ENCODE peak calls at places on chromosomes 5 and 9, in eight cellular contexts. One of them, this sample, is unnamed.

GRCh38 chr5:88544616-88545150 is 276.0 kb upstream of the TMEM161B start:
- DNase-seq in heart right ventricle: no peak
- DNase-seq in amygdala: no peak
- DNase-seq in activated T-helper 2 cell treated with anti-CD3 and anti-CD28 coated beads, Interferon-gamma antibody, Interleukin-2, Interleukin-4, amounts not matched to agents 10 μg/mL and 5 μg/mL and 100 μg/mL, durations not matched to agents 14 hours and 24 hours and 36 hours: no peak
- DNase-seq in SJSA1: no peak
- DNase-seq in activated T-helper 1 cell treated with anti-CD3 and anti-CD28 coated beads, Interleukin-12 subunit alpha, Interleukin-12 subunit beta, Interleukin-2, Interleukin-4 antibody, amounts not matched to agents 30 ng/mL and 10 ng/mL and 1 ng/mL, durations not matched to agents 14 hours and 24 hours and 36 hours: no peak
- DNase-seq in left ventricle myocardium superior: no peak
- DNase-seq in HCEC 1CT: no peak
- DNase-seq in this sample: no peak

GRCh38 chr9:132878695-132879064 is at the start of gene SPACA9:
- DNase-seq in heart right ventricle: peak
- DNase-seq in amygdala: peak
- DNase-seq in activated T-helper 2 cell treated with anti-CD3 and anti-CD28 coated beads, Interferon-gamma antibody, Interleukin-2, Interleukin-4, amounts not matched to agents 10 μg/mL and 5 μg/mL and 100 μg/mL, durations not matched to agents 14 hours and 24 hours and 36 hours: peak
- DNase-seq in SJSA1: peak
- DNase-seq in activated T-helper 1 cell treated with anti-CD3 and anti-CD28 coated beads, Interleukin-12 subunit alpha, Interleukin-12 subunit beta, Interleukin-2, Interleukin-4 antibody, amounts not matched to agents 30 ng/mL and 10 ng/mL and 1 ng/mL, durations not matched to agents 14 hours and 24 hours and 36 hours: no peak
- DNase-seq in left ventricle myocardium superior: peak
- DNase-seq in HCEC 1CT: peak
- DNase-seq in this sample: peak

GRCh38 chr9:37916471-37917314 is 12.8 kb upstream of the SLC25A51 start:
- DNase-seq in heart right ventricle: no peak
- DNase-seq in amygdala: peak
- DNase-seq in activated T-helper 2 cell treated with anti-CD3 and anti-CD28 coated beads, Interferon-gamma antibody, Interleukin-2, Interleukin-4, amounts not matched to agents 10 μg/mL and 5 μg/mL and 100 μg/mL, durations not matched to agents 14 hours and 24 hours and 36 hours: no peak
- DNase-seq in SJSA1: no peak
- DNase-seq in activated T-helper 1 cell treated with anti-CD3 and anti-CD28 coated beads, Interleukin-12 subunit alpha, Interleukin-12 subunit beta, Interleukin-2, Interleukin-4 antibody, amounts not matched to agents 30 ng/mL and 10 ng/mL and 1 ng/mL, durations not matched to agents 14 hours and 24 hours and 36 hours: no peak
- DNase-seq in left ventricle myocardium superior: no peak
- DNase-seq in HCEC 1CT: no peak
- DNase-seq in this sample: no peak

GRCh38 chr5:127313847-127314473 is 23.4 kb downstream of the MEGF10 start:
- DNase-seq in heart right ventricle: peak
- DNase-seq in amygdala: no peak
- DNase-seq in activated T-helper 2 cell treated with anti-CD3 and anti-CD28 coated beads, Interferon-gamma antibody, Interleukin-2, Interleukin-4, amounts not matched to agents 10 μg/mL and 5 μg/mL and 100 μg/mL, durations not matched to agents 14 hours and 24 hours and 36 hours: peak
- DNase-seq in SJSA1: peak
- DNase-seq in activated T-helper 1 cell treated with anti-CD3 and anti-CD28 coated beads, Interleukin-12 subunit alpha, Interleukin-12 subunit beta, Interleukin-2, Interleukin-4 antibody, amounts not matched to agents 30 ng/mL and 10 ng/mL and 1 ng/mL, durations not matched to agents 14 hours and 24 hours and 36 hours: peak
- DNase-seq in left ventricle myocardium superior: peak
- DNase-seq in HCEC 1CT: peak
- DNase-seq in this sample: peak

GRCh38 chr5:76104027-76104426 is 20.8 kb downstream of the SV2C start:
- DNase-seq in heart right ventricle: no peak
- DNase-seq in amygdala: no peak
- DNase-seq in activated T-helper 2 cell treated with anti-CD3 and anti-CD28 coated beads, Interferon-gamma antibody, Interleukin-2, Interleukin-4, amounts not matched to agents 10 μg/mL and 5 μg/mL and 100 μg/mL, durations not matched to agents 14 hours and 24 hours and 36 hours: no peak
- DNase-seq in SJSA1: no peak
- DNase-seq in activated T-helper 1 cell treated with anti-CD3 and anti-CD28 coated beads, Interleukin-12 subunit alpha, Interleukin-12 subunit beta, Interleukin-2, Interleukin-4 antibody, amounts not matched to agents 30 ng/mL and 10 ng/mL and 1 ng/mL, durations not matched to agents 14 hours and 24 hours and 36 hours: no peak
- DNase-seq in left ventricle myocardium superior: peak
- DNase-seq in HCEC 1CT: peak
- DNase-seq in this sample: no peak

GRCh38 chr5:54904425-54904824 is 81.0 kb downstream of the ESM1 start:
- DNase-seq in heart right ventricle: no peak
- DNase-seq in amygdala: no peak
- DNase-seq in activated T-helper 2 cell treated with anti-CD3 and anti-CD28 coated beads, Interferon-gamma antibody, Interleukin-2, Interleukin-4, amounts not matched to agents 10 μg/mL and 5 μg/mL and 100 μg/mL, durations not matched to agents 14 hours and 24 hours and 36 hours: no peak
- DNase-seq in SJSA1: no peak
- DNase-seq in activated T-helper 1 cell treated with anti-CD3 and anti-CD28 coated beads, Interleukin-12 subunit alpha, Interleukin-12 subunit beta, Interleukin-2, Interleukin-4 antibody, amounts not matched to agents 30 ng/mL and 10 ng/mL and 1 ng/mL, durations not matched to agents 14 hours and 24 hours and 36 hours: no peak
- DNase-seq in left ventricle myocardium superior: no peak
- DNase-seq in HCEC 1CT: peak
- DNase-seq in this sample: no peak

GRCh38 chr5:71482132-71482531 is 26.7 kb downstream of the BDP1 start:
- DNase-seq in heart right ventricle: peak
- DNase-seq in amygdala: no peak
- DNase-seq in activated T-helper 2 cell treated with anti-CD3 and anti-CD28 coated beads, Interferon-gamma antibody, Interleukin-2, Interleukin-4, amounts not matched to agents 10 μg/mL and 5 μg/mL and 100 μg/mL, durations not matched to agents 14 hours and 24 hours and 36 hours: no peak
- DNase-seq in SJSA1: no peak
- DNase-seq in activated T-helper 1 cell treated with anti-CD3 and anti-CD28 coated beads, Interleukin-12 subunit alpha, Interleukin-12 subunit beta, Interleukin-2, Interleukin-4 antibody, amounts not matched to agents 30 ng/mL and 10 ng/mL and 1 ng/mL, durations not matched to agents 14 hours and 24 hours and 36 hours: no peak
- DNase-seq in left ventricle myocardium superior: no peak
- DNase-seq in HCEC 1CT: peak
- DNase-seq in this sample: no peak

GRCh38 chr9:115615821-115616665 is 498.1 kb upstream of the TNC start:
- DNase-seq in heart right ventricle: no peak
- DNase-seq in amygdala: no peak
- DNase-seq in activated T-helper 2 cell treated with anti-CD3 and anti-CD28 coated beads, Interferon-gamma antibody, Interleukin-2, Interleukin-4, amounts not matched to agents 10 μg/mL and 5 μg/mL and 100 μg/mL, durations not matched to agents 14 hours and 24 hours and 36 hours: no peak
- DNase-seq in SJSA1: peak
- DNase-seq in activated T-helper 1 cell treated with anti-CD3 and anti-CD28 coated beads, Interleukin-12 subunit alpha, Interleukin-12 subunit beta, Interleukin-2, Interleukin-4 antibody, amounts not matched to agents 30 ng/mL and 10 ng/mL and 1 ng/mL, durations not matched to agents 14 hours and 24 hours and 36 hours: no peak
- DNase-seq in left ventricle myocardium superior: no peak
- DNase-seq in HCEC 1CT: peak
- DNase-seq in this sample: no peak

GRCh38 chr9:673966-674526 is 167.5 kb upstream of the DMRT1 start:
- DNase-seq in heart right ventricle: no peak
- DNase-seq in amygdala: no peak
- DNase-seq in activated T-helper 2 cell treated with anti-CD3 and anti-CD28 coated beads, Interferon-gamma antibody, Interleukin-2, Interleukin-4, amounts not matched to agents 10 μg/mL and 5 μg/mL and 100 μg/mL, durations not matched to agents 14 hours and 24 hours and 36 hours: no peak
- DNase-seq in SJSA1: no peak
- DNase-seq in activated T-helper 1 cell treated with anti-CD3 and anti-CD28 coated beads, Interleukin-12 subunit alpha, Interleukin-12 subunit beta, Interleukin-2, Interleukin-4 antibody, amounts not matched to agents 30 ng/mL and 10 ng/mL and 1 ng/mL, durations not matched to agents 14 hours and 24 hours and 36 hours: no peak
- DNase-seq in left ventricle myocardium superior: no peak
- DNase-seq in HCEC 1CT: no peak
- DNase-seq in this sample: no peak

GRCh38 chr5:62097361-62097760 is 208.6 kb upstream of the KIF2A start:
- DNase-seq in heart right ventricle: no peak
- DNase-seq in amygdala: no peak
- DNase-seq in activated T-helper 2 cell treated with anti-CD3 and anti-CD28 coated beads, Interferon-gamma antibody, Interleukin-2, Interleukin-4, amounts not matched to agents 10 μg/mL and 5 μg/mL and 100 μg/mL, durations not matched to agents 14 hours and 24 hours and 36 hours: no peak
- DNase-seq in SJSA1: no peak
- DNase-seq in activated T-helper 1 cell treated with anti-CD3 and anti-CD28 coated beads, Interleukin-12 subunit alpha, Interleukin-12 subunit beta, Interleukin-2, Interleukin-4 antibody, amounts not matched to agents 30 ng/mL and 10 ng/mL and 1 ng/mL, durations not matched to agents 14 hours and 24 hours and 36 hours: no peak
- DNase-seq in left ventricle myocardium superior: no peak
- DNase-seq in HCEC 1CT: no peak
- DNase-seq in this sample: no peak

GRCh38 chr5:172848419-172848818 is 14.4 kb downstream of the ERGIC1 start:
- DNase-seq in heart right ventricle: no peak
- DNase-seq in amygdala: no peak
- DNase-seq in activated T-helper 2 cell treated with anti-CD3 and anti-CD28 coated beads, Interferon-gamma antibody, Interleukin-2, Interleukin-4, amounts not matched to agents 10 μg/mL and 5 μg/mL and 100 μg/mL, durations not matched to agents 14 hours and 24 hours and 36 hours: no peak
- DNase-seq in SJSA1: no peak
- DNase-seq in activated T-helper 1 cell treated with anti-CD3 and anti-CD28 coated beads, Interleukin-12 subunit alpha, Interleukin-12 subunit beta, Interleukin-2, Interleukin-4 antibody, amounts not matched to agents 30 ng/mL and 10 ng/mL and 1 ng/mL, durations not matched to agents 14 hours and 24 hours and 36 hours: no peak
- DNase-seq in left ventricle myocardium superior: no peak
- DNase-seq in HCEC 1CT: no peak
- DNase-seq in this sample: no peak

GRCh38 chr9:138103824-138104206 is 226.2 kb downstream of the CACNA1B start:
- DNase-seq in heart right ventricle: no peak
- DNase-seq in amygdala: no peak
- DNase-seq in activated T-helper 2 cell treated with anti-CD3 and anti-CD28 coated beads, Interferon-gamma antibody, Interleukin-2, Interleukin-4, amounts not matched to agents 10 μg/mL and 5 μg/mL and 100 μg/mL, durations not matched to agents 14 hours and 24 hours and 36 hours: peak
- DNase-seq in SJSA1: no peak
- DNase-seq in activated T-helper 1 cell treated with anti-CD3 and anti-CD28 coated beads, Interleukin-12 subunit alpha, Interleukin-12 subunit beta, Interleukin-2, Interleukin-4 antibody, amounts not matched to agents 30 ng/mL and 10 ng/mL and 1 ng/mL, durations not matched to agents 14 hours and 24 hours and 36 hours: no peak
- DNase-seq in left ventricle myocardium superior: no peak
- DNase-seq in HCEC 1CT: no peak
- DNase-seq in this sample: no peak

GRCh38 chr5:38878391-38879090 is 32.7 kb downstream of the OSMR start:
- DNase-seq in heart right ventricle: no peak
- DNase-seq in amygdala: no peak
- DNase-seq in activated T-helper 2 cell treated with anti-CD3 and anti-CD28 coated beads, Interferon-gamma antibody, Interleukin-2, Interleukin-4, amounts not matched to agents 10 μg/mL and 5 μg/mL and 100 μg/mL, durations not matched to agents 14 hours and 24 hours and 36 hours: no peak
- DNase-seq in SJSA1: no peak
- DNase-seq in activated T-helper 1 cell treated with anti-CD3 and anti-CD28 coated beads, Interleukin-12 subunit alpha, Interleukin-12 subunit beta, Interleukin-2, Interleukin-4 antibody, amounts not matched to agents 30 ng/mL and 10 ng/mL and 1 ng/mL, durations not matched to agents 14 hours and 24 hours and 36 hours: no peak
- DNase-seq in left ventricle myocardium superior: no peak
- DNase-seq in HCEC 1CT: no peak
- DNase-seq in this sample: no peak

GRCh38 chr5:177536386-177536785 is 18.0 kb downstream of the FAM193B start:
- DNase-seq in heart right ventricle: no peak
- DNase-seq in amygdala: no peak
- DNase-seq in activated T-helper 2 cell treated with anti-CD3 and anti-CD28 coated beads, Interferon-gamma antibody, Interleukin-2, Interleukin-4, amounts not matched to agents 10 μg/mL and 5 μg/mL and 100 μg/mL, durations not matched to agents 14 hours and 24 hours and 36 hours: no peak
- DNase-seq in SJSA1: no peak
- DNase-seq in activated T-helper 1 cell treated with anti-CD3 and anti-CD28 coated beads, Interleukin-12 subunit alpha, Interleukin-12 subunit beta, Interleukin-2, Interleukin-4 antibody, amounts not matched to agents 30 ng/mL and 10 ng/mL and 1 ng/mL, durations not matched to agents 14 hours and 24 hours and 36 hours: no peak
- DNase-seq in left ventricle myocardium superior: no peak
- DNase-seq in HCEC 1CT: no peak
- DNase-seq in this sample: no peak

GRCh38 chr9:7147136-7148090 is 389.6 kb downstream of the KDM4C start:
- DNase-seq in heart right ventricle: peak
- DNase-seq in amygdala: no peak
- DNase-seq in activated T-helper 2 cell treated with anti-CD3 and anti-CD28 coated beads, Interferon-gamma antibody, Interleukin-2, Interleukin-4, amounts not matched to agents 10 μg/mL and 5 μg/mL and 100 μg/mL, durations not matched to agents 14 hours and 24 hours and 36 hours: no peak
- DNase-seq in SJSA1: no peak
- DNase-seq in activated T-helper 1 cell treated with anti-CD3 and anti-CD28 coated beads, Interleukin-12 subunit alpha, Interleukin-12 subunit beta, Interleukin-2, Interleukin-4 antibody, amounts not matched to agents 30 ng/mL and 10 ng/mL and 1 ng/mL, durations not matched to agents 14 hours and 24 hours and 36 hours: no peak
- DNase-seq in left ventricle myocardium superior: peak
- DNase-seq in HCEC 1CT: no peak
- DNase-seq in this sample: no peak

GRCh38 chr5:67319935-67320725 is 123.5 kb upstream of the CD180 start:
- DNase-seq in heart right ventricle: no peak
- DNase-seq in amygdala: no peak
- DNase-seq in activated T-helper 2 cell treated with anti-CD3 and anti-CD28 coated beads, Interferon-gamma antibody, Interleukin-2, Interleukin-4, amounts not matched to agents 10 μg/mL and 5 μg/mL and 100 μg/mL, durations not matched to agents 14 hours and 24 hours and 36 hours: no peak
- DNase-seq in SJSA1: no peak
- DNase-seq in activated T-helper 1 cell treated with anti-CD3 and anti-CD28 coated beads, Interleukin-12 subunit alpha, Interleukin-12 subunit beta, Interleukin-2, Interleukin-4 antibody, amounts not matched to agents 30 ng/mL and 10 ng/mL and 1 ng/mL, durations not matched to agents 14 hours and 24 hours and 36 hours: no peak
- DNase-seq in left ventricle myocardium superior: no peak
- DNase-seq in HCEC 1CT: no peak
- DNase-seq in this sample: no peak

GRCh38 chr5:43193171-43193951 is 1.3 kb downstream of the NIM1K start:
- DNase-seq in heart right ventricle: no peak
- DNase-seq in amygdala: no peak
- DNase-seq in activated T-helper 2 cell treated with anti-CD3 and anti-CD28 coated beads, Interferon-gamma antibody, Interleukin-2, Interleukin-4, amounts not matched to agents 10 μg/mL and 5 μg/mL and 100 μg/mL, durations not matched to agents 14 hours and 24 hours and 36 hours: peak
- DNase-seq in SJSA1: no peak
- DNase-seq in activated T-helper 1 cell treated with anti-CD3 and anti-CD28 coated beads, Interleukin-12 subunit alpha, Interleukin-12 subunit beta, Interleukin-2, Interleukin-4 antibody, amounts not matched to agents 30 ng/mL and 10 ng/mL and 1 ng/mL, durations not matched to agents 14 hours and 24 hours and 36 hours: peak
- DNase-seq in left ventricle myocardium superior: no peak
- DNase-seq in HCEC 1CT: peak
- DNase-seq in this sample: peak

GRCh38 chr9:37295796-37296195 is 126.7 kb upstream of the GRHPR start:
- DNase-seq in heart right ventricle: no peak
- DNase-seq in amygdala: no peak
- DNase-seq in activated T-helper 2 cell treated with anti-CD3 and anti-CD28 coated beads, Interferon-gamma antibody, Interleukin-2, Interleukin-4, amounts not matched to agents 10 μg/mL and 5 μg/mL and 100 μg/mL, durations not matched to agents 14 hours and 24 hours and 36 hours: no peak
- DNase-seq in SJSA1: no peak
- DNase-seq in activated T-helper 1 cell treated with anti-CD3 and anti-CD28 coated beads, Interleukin-12 subunit alpha, Interleukin-12 subunit beta, Interleukin-2, Interleukin-4 antibody, amounts not matched to agents 30 ng/mL and 10 ng/mL and 1 ng/mL, durations not matched to agents 14 hours and 24 hours and 36 hours: no peak
- DNase-seq in left ventricle myocardium superior: no peak
- DNase-seq in HCEC 1CT: peak
- DNase-seq in this sample: no peak

GRCh38 chr9:107693620-107694326 is 204.2 kb upstream of the KLF4 start:
- DNase-seq in heart right ventricle: no peak
- DNase-seq in amygdala: no peak
- DNase-seq in activated T-helper 2 cell treated with anti-CD3 and anti-CD28 coated beads, Interferon-gamma antibody, Interleukin-2, Interleukin-4, amounts not matched to agents 10 μg/mL and 5 μg/mL and 100 μg/mL, durations not matched to agents 14 hours and 24 hours and 36 hours: no peak
- DNase-seq in SJSA1: no peak
- DNase-seq in activated T-helper 1 cell treated with anti-CD3 and anti-CD28 coated beads, Interleukin-12 subunit alpha, Interleukin-12 subunit beta, Interleukin-2, Interleukin-4 antibody, amounts not matched to agents 30 ng/mL and 10 ng/mL and 1 ng/mL, durations not matched to agents 14 hours and 24 hours and 36 hours: no peak
- DNase-seq in left ventricle myocardium superior: no peak
- DNase-seq in HCEC 1CT: peak
- DNase-seq in this sample: no peak

GRCh38 chr5:127236254-127236653 is 54.3 kb upstream of the MEGF10 start:
- DNase-seq in heart right ventricle: no peak
- DNase-seq in amygdala: no peak
- DNase-seq in activated T-helper 2 cell treated with anti-CD3 and anti-CD28 coated beads, Interferon-gamma antibody, Interleukin-2, Interleukin-4, amounts not matched to agents 10 μg/mL and 5 μg/mL and 100 μg/mL, durations not matched to agents 14 hours and 24 hours and 36 hours: no peak
- DNase-seq in SJSA1: no peak
- DNase-seq in activated T-helper 1 cell treated with anti-CD3 and anti-CD28 coated beads, Interleukin-12 subunit alpha, Interleukin-12 subunit beta, Interleukin-2, Interleukin-4 antibody, amounts not matched to agents 30 ng/mL and 10 ng/mL and 1 ng/mL, durations not matched to agents 14 hours and 24 hours and 36 hours: no peak
- DNase-seq in left ventricle myocardium superior: no peak
- DNase-seq in HCEC 1CT: no peak
- DNase-seq in this sample: no peak

GRCh38 chr5:14035859-14036440 is 91.5 kb upstream of the DNAH5 start:
- DNase-seq in heart right ventricle: peak
- DNase-seq in amygdala: no peak
- DNase-seq in activated T-helper 2 cell treated with anti-CD3 and anti-CD28 coated beads, Interferon-gamma antibody, Interleukin-2, Interleukin-4, amounts not matched to agents 10 μg/mL and 5 μg/mL and 100 μg/mL, durations not matched to agents 14 hours and 24 hours and 36 hours: no peak
- DNase-seq in SJSA1: peak
- DNase-seq in activated T-helper 1 cell treated with anti-CD3 and anti-CD28 coated beads, Interleukin-12 subunit alpha, Interleukin-12 subunit beta, Interleukin-2, Interleukin-4 antibody, amounts not matched to agents 30 ng/mL and 10 ng/mL and 1 ng/mL, durations not matched to agents 14 hours and 24 hours and 36 hours: no peak
- DNase-seq in left ventricle myocardium superior: no peak
- DNase-seq in HCEC 1CT: peak
- DNase-seq in this sample: no peak

GRCh38 chr9:37939575-37940095 is 35.7 kb upstream of the SLC25A51 start:
- DNase-seq in heart right ventricle: no peak
- DNase-seq in amygdala: no peak
- DNase-seq in activated T-helper 2 cell treated with anti-CD3 and anti-CD28 coated beads, Interferon-gamma antibody, Interleukin-2, Interleukin-4, amounts not matched to agents 10 μg/mL and 5 μg/mL and 100 μg/mL, durations not matched to agents 14 hours and 24 hours and 36 hours: no peak
- DNase-seq in SJSA1: no peak
- DNase-seq in activated T-helper 1 cell treated with anti-CD3 and anti-CD28 coated beads, Interleukin-12 subunit alpha, Interleukin-12 subunit beta, Interleukin-2, Interleukin-4 antibody, amounts not matched to agents 30 ng/mL and 10 ng/mL and 1 ng/mL, durations not matched to agents 14 hours and 24 hours and 36 hours: no peak
- DNase-seq in left ventricle myocardium superior: no peak
- DNase-seq in HCEC 1CT: no peak
- DNase-seq in this sample: no peak

GRCh38 chr9:134895849-134896833 is 15.5 kb downstream of the FCN2 start:
- DNase-seq in heart right ventricle: peak
- DNase-seq in amygdala: no peak
- DNase-seq in activated T-helper 2 cell treated with anti-CD3 and anti-CD28 coated beads, Interferon-gamma antibody, Interleukin-2, Interleukin-4, amounts not matched to agents 10 μg/mL and 5 μg/mL and 100 μg/mL, durations not matched to agents 14 hours and 24 hours and 36 hours: no peak
- DNase-seq in SJSA1: peak
- DNase-seq in activated T-helper 1 cell treated with anti-CD3 and anti-CD28 coated beads, Interleukin-12 subunit alpha, Interleukin-12 subunit beta, Interleukin-2, Interleukin-4 antibody, amounts not matched to agents 30 ng/mL and 10 ng/mL and 1 ng/mL, durations not matched to agents 14 hours and 24 hours and 36 hours: no peak
- DNase-seq in left ventricle myocardium superior: peak
- DNase-seq in HCEC 1CT: no peak
- DNase-seq in this sample: no peak

GRCh38 chr9:96078866-96079505 is 203.5 kb downstream of the ERCC6L2 start:
- DNase-seq in heart right ventricle: no peak
- DNase-seq in amygdala: no peak
- DNase-seq in activated T-helper 2 cell treated with anti-CD3 and anti-CD28 coated beads, Interferon-gamma antibody, Interleukin-2, Interleukin-4, amounts not matched to agents 10 μg/mL and 5 μg/mL and 100 μg/mL, durations not matched to agents 14 hours and 24 hours and 36 hours: no peak
- DNase-seq in SJSA1: no peak
- DNase-seq in activated T-helper 1 cell treated with anti-CD3 and anti-CD28 coated beads, Interleukin-12 subunit alpha, Interleukin-12 subunit beta, Interleukin-2, Interleukin-4 antibody, amounts not matched to agents 30 ng/mL and 10 ng/mL and 1 ng/mL, durations not matched to agents 14 hours and 24 hours and 36 hours: no peak
- DNase-seq in left ventricle myocardium superior: no peak
- DNase-seq in HCEC 1CT: no peak
- DNase-seq in this sample: no peak

GRCh38 chr5:5700549-5700948 is 278.1 kb downstream of the ICE1 start:
- DNase-seq in heart right ventricle: no peak
- DNase-seq in amygdala: no peak
- DNase-seq in activated T-helper 2 cell treated with anti-CD3 and anti-CD28 coated beads, Interferon-gamma antibody, Interleukin-2, Interleukin-4, amounts not matched to agents 10 μg/mL and 5 μg/mL and 100 μg/mL, durations not matched to agents 14 hours and 24 hours and 36 hours: no peak
- DNase-seq in SJSA1: no peak
- DNase-seq in activated T-helper 1 cell treated with anti-CD3 and anti-CD28 coated beads, Interleukin-12 subunit alpha, Interleukin-12 subunit beta, Interleukin-2, Interleukin-4 antibody, amounts not matched to agents 30 ng/mL and 10 ng/mL and 1 ng/mL, durations not matched to agents 14 hours and 24 hours and 36 hours: no peak
- DNase-seq in left ventricle myocardium superior: no peak
- DNase-seq in HCEC 1CT: no peak
- DNase-seq in this sample: no peak

GRCh38 chr5:31036407-31036806 is 157.1 kb upstream of the CDH6 start:
- DNase-seq in heart right ventricle: no peak
- DNase-seq in amygdala: no peak
- DNase-seq in activated T-helper 2 cell treated with anti-CD3 and anti-CD28 coated beads, Interferon-gamma antibody, Interleukin-2, Interleukin-4, amounts not matched to agents 10 μg/mL and 5 μg/mL and 100 μg/mL, durations not matched to agents 14 hours and 24 hours and 36 hours: no peak
- DNase-seq in SJSA1: no peak
- DNase-seq in activated T-helper 1 cell treated with anti-CD3 and anti-CD28 coated beads, Interleukin-12 subunit alpha, Interleukin-12 subunit beta, Interleukin-2, Interleukin-4 antibody, amounts not matched to agents 30 ng/mL and 10 ng/mL and 1 ng/mL, durations not matched to agents 14 hours and 24 hours and 36 hours: no peak
- DNase-seq in left ventricle myocardium superior: no peak
- DNase-seq in HCEC 1CT: peak
- DNase-seq in this sample: no peak

GRCh38 chr5:130111723-130112122 is 207.5 kb downstream of the CHSY3 start:
- DNase-seq in heart right ventricle: no peak
- DNase-seq in amygdala: no peak
- DNase-seq in activated T-helper 2 cell treated with anti-CD3 and anti-CD28 coated beads, Interferon-gamma antibody, Interleukin-2, Interleukin-4, amounts not matched to agents 10 μg/mL and 5 μg/mL and 100 μg/mL, durations not matched to agents 14 hours and 24 hours and 36 hours: no peak
- DNase-seq in SJSA1: no peak
- DNase-seq in activated T-helper 1 cell treated with anti-CD3 and anti-CD28 coated beads, Interleukin-12 subunit alpha, Interleukin-12 subunit beta, Interleukin-2, Interleukin-4 antibody, amounts not matched to agents 30 ng/mL and 10 ng/mL and 1 ng/mL, durations not matched to agents 14 hours and 24 hours and 36 hours: no peak
- DNase-seq in left ventricle myocardium superior: no peak
- DNase-seq in HCEC 1CT: peak
- DNase-seq in this sample: no peak

GRCh38 chr5:31270396-31270795 is 76.9 kb downstream of the CDH6 start:
- DNase-seq in heart right ventricle: no peak
- DNase-seq in amygdala: no peak
- DNase-seq in activated T-helper 2 cell treated with anti-CD3 and anti-CD28 coated beads, Interferon-gamma antibody, Interleukin-2, Interleukin-4, amounts not matched to agents 10 μg/mL and 5 μg/mL and 100 μg/mL, durations not matched to agents 14 hours and 24 hours and 36 hours: no peak
- DNase-seq in SJSA1: no peak
- DNase-seq in activated T-helper 1 cell treated with anti-CD3 and anti-CD28 coated beads, Interleukin-12 subunit alpha, Interleukin-12 subunit beta, Interleukin-2, Interleukin-4 antibody, amounts not matched to agents 30 ng/mL and 10 ng/mL and 1 ng/mL, durations not matched to agents 14 hours and 24 hours and 36 hours: no peak
- DNase-seq in left ventricle myocardium superior: no peak
- DNase-seq in HCEC 1CT: peak
- DNase-seq in this sample: no peak

GRCh38 chr5:36945687-36946086 is 69.1 kb downstream of the NIPBL start:
- DNase-seq in heart right ventricle: no peak
- DNase-seq in amygdala: no peak
- DNase-seq in activated T-helper 2 cell treated with anti-CD3 and anti-CD28 coated beads, Interferon-gamma antibody, Interleukin-2, Interleukin-4, amounts not matched to agents 10 μg/mL and 5 μg/mL and 100 μg/mL, durations not matched to agents 14 hours and 24 hours and 36 hours: no peak
- DNase-seq in SJSA1: no peak
- DNase-seq in activated T-helper 1 cell treated with anti-CD3 and anti-CD28 coated beads, Interleukin-12 subunit alpha, Interleukin-12 subunit beta, Interleukin-2, Interleukin-4 antibody, amounts not matched to agents 30 ng/mL and 10 ng/mL and 1 ng/mL, durations not matched to agents 14 hours and 24 hours and 36 hours: no peak
- DNase-seq in left ventricle myocardium superior: no peak
- DNase-seq in HCEC 1CT: no peak
- DNase-seq in this sample: no peak

GRCh38 chr5:74441616-74442015 is 198.9 kb downstream of the ENC1 start:
- DNase-seq in heart right ventricle: no peak
- DNase-seq in amygdala: no peak
- DNase-seq in activated T-helper 2 cell treated with anti-CD3 and anti-CD28 coated beads, Interferon-gamma antibody, Interleukin-2, Interleukin-4, amounts not matched to agents 10 μg/mL and 5 μg/mL and 100 μg/mL, durations not matched to agents 14 hours and 24 hours and 36 hours: no peak
- DNase-seq in SJSA1: no peak
- DNase-seq in activated T-helper 1 cell treated with anti-CD3 and anti-CD28 coated beads, Interleukin-12 subunit alpha, Interleukin-12 subunit beta, Interleukin-2, Interleukin-4 antibody, amounts not matched to agents 30 ng/mL and 10 ng/mL and 1 ng/mL, durations not matched to agents 14 hours and 24 hours and 36 hours: no peak
- DNase-seq in left ventricle myocardium superior: no peak
- DNase-seq in HCEC 1CT: no peak
- DNase-seq in this sample: no peak

GRCh38 chr5:81303563-81303962 is 2.2 kb downstream of the ZCCHC9 start:
- DNase-seq in heart right ventricle: no peak
- DNase-seq in amygdala: no peak
- DNase-seq in activated T-helper 2 cell treated with anti-CD3 and anti-CD28 coated beads, Interferon-gamma antibody, Interleukin-2, Interleukin-4, amounts not matched to agents 10 μg/mL and 5 μg/mL and 100 μg/mL, durations not matched to agents 14 hours and 24 hours and 36 hours: no peak
- DNase-seq in SJSA1: peak
- DNase-seq in activated T-helper 1 cell treated with anti-CD3 and anti-CD28 coated beads, Interleukin-12 subunit alpha, Interleukin-12 subunit beta, Interleukin-2, Interleukin-4 antibody, amounts not matched to agents 30 ng/mL and 10 ng/mL and 1 ng/mL, durations not matched to agents 14 hours and 24 hours and 36 hours: no peak
- DNase-seq in left ventricle myocardium superior: no peak
- DNase-seq in HCEC 1CT: peak
- DNase-seq in this sample: no peak

GRCh38 chr9:133758228-133758627 is 20.1 kb upstream of the SARDH start:
- DNase-seq in heart right ventricle: no peak
- DNase-seq in amygdala: no peak
- DNase-seq in activated T-helper 2 cell treated with anti-CD3 and anti-CD28 coated beads, Interferon-gamma antibody, Interleukin-2, Interleukin-4, amounts not matched to agents 10 μg/mL and 5 μg/mL and 100 μg/mL, durations not matched to agents 14 hours and 24 hours and 36 hours: no peak
- DNase-seq in SJSA1: peak
- DNase-seq in activated T-helper 1 cell treated with anti-CD3 and anti-CD28 coated beads, Interleukin-12 subunit alpha, Interleukin-12 subunit beta, Interleukin-2, Interleukin-4 antibody, amounts not matched to agents 30 ng/mL and 10 ng/mL and 1 ng/mL, durations not matched to agents 14 hours and 24 hours and 36 hours: no peak
- DNase-seq in left ventricle myocardium superior: no peak
- DNase-seq in HCEC 1CT: no peak
- DNase-seq in this sample: no peak

GRCh38 chr9:112132356-112132755 is 42.7 kb downstream of the SUSD1 start:
- DNase-seq in heart right ventricle: no peak
- DNase-seq in amygdala: no peak
- DNase-seq in activated T-helper 2 cell treated with anti-CD3 and anti-CD28 coated beads, Interferon-gamma antibody, Interleukin-2, Interleukin-4, amounts not matched to agents 10 μg/mL and 5 μg/mL and 100 μg/mL, durations not matched to agents 14 hours and 24 hours and 36 hours: no peak
- DNase-seq in SJSA1: no peak
- DNase-seq in activated T-helper 1 cell treated with anti-CD3 and anti-CD28 coated beads, Interleukin-12 subunit alpha, Interleukin-12 subunit beta, Interleukin-2, Interleukin-4 antibody, amounts not matched to agents 30 ng/mL and 10 ng/mL and 1 ng/mL, durations not matched to agents 14 hours and 24 hours and 36 hours: no peak
- DNase-seq in left ventricle myocardium superior: no peak
- DNase-seq in HCEC 1CT: no peak
- DNase-seq in this sample: no peak

This sample was measured in T-helper 2 cell treated with Interferon-gamma antibody and Interleukin-4, amounts not matched to agents 5 μg/mL and 100 μg/mL, for 36 hours.